ENCODE peak calls at places on chromosomes 13 and 19, in nine cellular contexts. L is thoracic aorta, O is GM23248, P is astrocyte of the spinal cord, I is naive B cell, Y is LNCaP clone FGC, Q is B cell, N is cardiac fibroblast, T is M059J. X is an unnamed sample.

GRCh38 chr13:75931116-75931515 is 295.0 kb downstream of the LMO7 start:
- DNase-seq in L (no peak), O (no peak), P (peak; percentile 52), I (no peak), Y (no peak), Q (no peak), N (no peak), T (no peak), X (no peak)

GRCh38 chr19:54674021-54674617 is 11.3 kb downstream of the LILRB4 start:
- DNase-seq in L (no peak), O (peak; percentile 61), P (no peak), I (peak; percentile 17), Y (peak; percentile 32), Q (no peak), N (peak; percentile 42), T (peak; percentile 38), X (no peak)

GRCh38 chr19:7515471-7516226 is at the start of gene ZNF358:
- DNase-seq in L (peak; percentile 19), O (peak; percentile 85), P (peak; percentile 58), I (peak; percentile 33), Y (no peak), Q (peak; percentile 61), N (peak; percentile 79), T (peak; percentile 69), X (no peak)

GRCh38 chr19:7596191-7596937 is 701 bp downstream of the CAMSAP3 start:
- DNase-seq in L (no peak), O (no peak), P (no peak), I (no peak), Y (no peak), Q (no peak), N (no peak), T (no peak), X (no peak)

GRCh38 chr19:56951672-56952071 is 111.1 kb upstream of the PEG3 start:
- DNase-seq in L (no peak), O (no peak), P (no peak), I (no peak), Y (no peak), Q (no peak), N (no peak), T (no peak), X (no peak)

GRCh38 chr13:64579331-64579730 is 2650.8 kb downstream of the PCDH9 start:
- DNase-seq in L (no peak), O (no peak), P (no peak), I (no peak), Y (no peak), Q (no peak), N (no peak), T (no peak), X (no peak)

GRCh38 chr13:108755084-108755483 is 125.7 kb downstream of the MYO16 start:
- DNase-seq in L (no peak), O (no peak), P (no peak), I (no peak), Y (no peak), Q (no peak), N (no peak), T (no peak), X (no peak)

GRCh38 chr13:73698859-73699258 is 435.3 kb downstream of the KLF12 start:
- DNase-seq in L (no peak), O (peak; percentile 22), P (no peak), I (no peak), Y (no peak), Q (no peak), N (no peak), T (peak; percentile 16), X (no peak)

GRCh38 chr19:14542721-14543328 is 13.4 kb downstream of the TECR start:
- DNase-seq in L (no peak), O (peak; percentile 77), P (no peak), I (no peak), Y (no peak), Q (no peak), N (peak; percentile 66), T (no peak), X (no peak)

GRCh38 chr13:65594255-65594654 is 1635.9 kb downstream of the PCDH9 start:
- DNase-seq in L (no peak), O (peak; percentile 9), P (peak; percentile 85), I (no peak), Y (no peak), Q (no peak), N (peak; percentile 81), T (peak; percentile 10), X (peak; percentile 38)

GRCh38 chr19:3320354-3320670 is 46.1 kb upstream of the NFIC start:
- DNase-seq in L (no peak), O (no peak), P (no peak), I (no peak), Y (no peak), Q (no peak), N (no peak), T (peak; percentile 57), X (no peak)

GRCh38 chr13:110361365-110361911 is 54.4 kb downstream of the COL4A2 start:
- DNase-seq in L (peak; percentile 35), O (peak; percentile 97), P (peak; percentile 96), I (no peak), Y (no peak), Q (no peak), N (peak; percentile 99), T (no peak), X (peak; percentile 76)

GRCh38 chr13:29975287-29975686 is 124.9 kb upstream of the UBL3 start:
- DNase-seq in L (no peak), O (no peak), P (no peak), I (no peak), Y (no peak), Q (no peak), N (no peak), T (no peak), X (no peak)

GRCh38 chr19:16970821-16971220 is 55.8 kb downstream of the CPAMD8 start:
- DNase-seq in L (no peak), O (no peak), P (no peak), I (no peak), Y (no peak), Q (no peak), N (no peak), T (no peak), X (no peak)

GRCh38 chr13:112943309-112944125 is 25.5 kb upstream of the MCF2L start:
- DNase-seq in L (no peak), O (peak; percentile 52), P (peak; percentile 13), I (peak; percentile 9), Y (no peak), Q (no peak), N (peak; percentile 20), T (peak; percentile 20), X (no peak)

GRCh38 chr13:29454931-29455481 is 140.5 kb downstream of the SLC7A1 start:
- DNase-seq in L (no peak), O (peak; percentile 41), P (no peak), I (no peak), Y (no peak), Q (no peak), N (peak; percentile 14), T (peak; percentile 87), X (no peak)

GRCh38 chr13:33092422-33092987 is 76.3 kb downstream of the KL start:
- DNase-seq in L (no peak), O (no peak), P (no peak), I (no peak), Y (no peak), Q (no peak), N (no peak), T (no peak), X (no peak)

GRCh38 chr19:52991484-52991883 is 22.2 kb upstream of the ERVV-1 start:
- DNase-seq in L (no peak), O (peak; percentile 86), P (peak; percentile 17), I (no peak), Y (no peak), Q (no peak), N (peak; percentile 46), T (peak; percentile 95), X (peak; percentile 2)

GRCh38 chr19:40217027-40217810 is 965 bp downstream of the TTC9B start:
- DNase-seq in L (no peak), O (peak; percentile 21), P (no peak), I (no peak), Y (peak; percentile 54), Q (no peak), N (no peak), T (no peak), X (no peak)

GRCh38 chr19:46133777-46134231 is 9.3 kb upstream of the IGFL3 start:
- DNase-seq in L (no peak), O (no peak), P (peak; percentile 22), I (no peak), Y (no peak), Q (no peak), N (no peak), T (peak; percentile 9), X (no peak)

GRCh38 chr13:37369618-37370017 is 228.9 kb downstream of the POSTN start:
- DNase-seq in L (no peak), O (peak; percentile 27), P (peak; percentile 12), I (no peak), Y (no peak), Q (no peak), N (peak; percentile 42), T (peak; percentile 24), X (no peak)

GRCh38 chr13:30034448-30034795 is 184.0 kb upstream of the UBL3 start:
- DNase-seq in L (no peak), O (peak; percentile 84), P (no peak), I (no peak), Y (no peak), Q (no peak), N (peak; percentile 31), T (no peak), X (peak; percentile 79)

GRCh38 chr19:38420935-38421334 is 5.1 kb downstream of the RASGRP4 start:
- DNase-seq in L (no peak), O (no peak), P (no peak), I (no peak), Y (no peak), Q (no peak), N (no peak), T (no peak), X (no peak)

GRCh38 chr13:28136916-28137315 is 1.4 kb upstream of the PAN3 start:
- DNase-seq in L (no peak), O (peak; percentile 9), P (no peak), I (no peak), Y (no peak), Q (no peak), N (no peak), T (no peak), X (no peak)

GRCh38 chr19:33175156-33175782 is 18.9 kb upstream of the LRP3 start:
- DNase-seq in L (no peak), O (no peak), P (no peak), I (no peak), Y (no peak), Q (no peak), N (no peak), T (no peak), X (no peak)

GRCh38 chr13:48110930-48111721 is 16.2 kb upstream of the MED4 start:
- DNase-seq in L (no peak), O (no peak), P (peak; percentile 35), I (no peak), Y (no peak), Q (no peak), N (peak; percentile 72), T (peak; percentile 73), X (no peak)

GRCh38 chr19:3670258-3670795 is 29.9 kb downstream of the PIP5K1C start:
- DNase-seq in L (peak; percentile 76), O (peak; percentile 95), P (peak; percentile 80), I (no peak), Y (no peak), Q (no peak), N (peak; percentile 93), T (peak; percentile 12), X (peak; percentile 38)